ENCODE peak calls at places on chromosome 1, in ten cellular contexts. M is mucosa of gallbladder, P is T follicular helper cell, N is NCI-H510A, O is AG09309, X is lung, F is NCI-H1092 treated with DMSO at 0.1 percent for 48 hours, R is endothelial cell, S is astrocyte of the spinal cord, V is cerebellar nuclear complex. D is an unnamed sample.

GRCh38 chr1:3323021-3323790 is 131.3 kb upstream of the ARHGEF16 start:
- DNase-seq in M (peak), P (no peak), N (no peak), O (no peak), X (peak), F (peak), R (no peak), S (no peak), V (no peak), D (no peak)

GRCh38 chr1:166087734-166088571 is 78.8 kb downstream of the FAM78B start:
- DNase-seq in M (no peak), P (no peak), N (no peak), O (no peak), X (no peak), F (no peak), R (no peak), S (no peak), V (peak), D (no peak)

GRCh38 chr1:199447906-199448305 is 579.6 kb upstream of the NR5A2 start:
- DNase-seq in M (no peak), P (no peak), N (no peak), O (no peak), X (no peak), F (no peak), R (no peak), S (no peak), V (no peak), D (no peak)

GRCh38 chr1:112335351-112335750 is 60.7 kb upstream of the CTTNBP2NL start:
- DNase-seq in M (no peak), P (no peak), N (no peak), O (no peak), X (no peak), F (no peak), R (no peak), S (no peak), V (no peak), D (no peak)

GRCh38 chr1:21937372-21938121 is 437 bp upstream of the HSPG2 start:
- DNase-seq in M (peak), P (peak), N (peak), O (no peak), X (peak), F (peak), R (peak), S (peak), V (no peak), D (peak)

GRCh38 chr1:37267111-37267835 is 207.1 kb upstream of the ZC3H12A start:
- DNase-seq in M (no peak), P (no peak), N (peak), O (no peak), X (no peak), F (peak), R (no peak), S (no peak), V (no peak), D (no peak)

GRCh38 chr1:159076753-159077656 is at the start of gene AIM2:
- DNase-seq in M (peak), P (peak), N (no peak), O (peak), X (peak), F (no peak), R (no peak), S (no peak), V (no peak), D (no peak)

GRCh38 chr1:156149374-156150106 is 3.8 kb upstream of the SEMA4A start:
- DNase-seq in M (no peak), P (no peak), N (no peak), O (no peak), X (no peak), F (no peak), R (no peak), S (no peak), V (no peak), D (no peak)

GRCh38 chr1:150234309-150234646 is 1.6 kb downstream of the ANP32E start:
- DNase-seq in M (no peak), P (no peak), N (no peak), O (no peak), X (no peak), F (peak), R (no peak), S (no peak), V (no peak), D (no peak)

GRCh38 chr1:44129616-44130500 is 11.2 kb downstream of the KLF17 start:
- DNase-seq in M (no peak), P (no peak), N (no peak), O (no peak), X (no peak), F (no peak), R (no peak), S (no peak), V (no peak), D (no peak)

GRCh38 chr1:98870959-98871903 is 133.4 kb downstream of the PLPPR5 start:
- DNase-seq in M (no peak), P (peak), N (no peak), O (no peak), X (no peak), F (no peak), R (no peak), S (peak), V (no peak), D (peak)

GRCh38 chr1:43885311-43885801 is 48.2 kb upstream of the ARTN start:
- DNase-seq in M (no peak), P (no peak), N (peak), O (no peak), X (no peak), F (no peak), R (no peak), S (no peak), V (no peak), D (no peak)

GRCh38 chr1:31944205-31945089 is 6.3 kb upstream of the PTP4A2 start:
- DNase-seq in M (peak), P (peak), N (peak), O (peak), X (peak), F (no peak), R (peak), S (peak), V (no peak), D (peak)

GRCh38 chr1:18814340-18815202 is 44.9 kb downstream of the TAS1R2 start:
- DNase-seq in M (no peak), P (no peak), N (no peak), O (no peak), X (no peak), F (no peak), R (no peak), S (no peak), V (no peak), D (no peak)

D was measured in effector CD8-positive, alpha-beta T cell.